ENCODE peak calls at places on chromosomes 3 and 15, in four cellular contexts. L is mesenchymal stem cell, H is H9, R is H1. Z is an unnamed sample.

GRCh38 chr3:73449774-73450173 is 175.0 kb downstream of the PDZRN3 start:
- DNase-seq in L (no peak), R (no peak), H (no peak), Z (no peak)

GRCh38 chr3:173799073-173799830 is 401.7 kb downstream of the NLGN1 start:
- DNase-seq in R (no peak), L (no peak), H (no peak), Z (no peak)

GRCh38 chr15:67076147-67076843 is 10.9 kb downstream of the SMAD3 start:
- DNase-seq in H (no peak), R (no peak), L (peak), Z (no peak)

GRCh38 chr3:51947215-51947900 is 5.2 kb downstream of the PARP3 start:
- DNase-seq in L (no peak), H (no peak), R (no peak), Z (no peak)

GRCh38 chr3:109939817-109940216 is 602.5 kb upstream of the DPPA4 start:
- DNase-seq in R (no peak), H (no peak), L (no peak), Z (no peak)

GRCh38 chr3:45689787-45690145 is 570 bp downstream of the SACM1L start:
- DNase-seq in H (no peak), R (no peak), L (no peak), Z (no peak)

GRCh38 chr15:70589221-70589620 is 174.1 kb downstream of the UACA start:
- DNase-seq in R (no peak), L (peak), H (peak), Z (no peak)

GRCh38 chr3:11530153-11530721 is 113.5 kb downstream of the VGLL4 start:
- DNase-seq in R (no peak), H (no peak), L (peak), Z (no peak)

DNA sequence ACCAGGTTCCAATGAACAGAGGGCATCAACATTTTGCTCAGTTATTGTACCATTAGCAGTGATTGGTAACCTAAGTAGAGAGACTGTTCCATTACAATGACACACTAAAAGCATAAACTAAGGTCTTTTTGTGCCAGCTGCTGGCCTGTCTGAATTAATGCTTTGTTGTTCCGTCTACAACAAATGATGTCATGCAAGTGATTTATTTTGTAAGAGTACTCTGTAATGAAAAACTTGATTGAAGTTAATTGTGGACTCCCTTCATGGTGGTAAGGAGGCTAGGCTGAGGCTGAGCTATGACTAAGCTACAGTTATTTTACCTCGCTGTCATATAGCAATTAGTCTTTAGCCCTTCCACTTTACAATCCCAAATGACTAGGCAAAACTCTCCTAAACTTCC is 23.2 kb downstream of the RCN2 start:
- DNase-seq in R (no peak), L (peak), H (no peak), Z (no peak)
- H2BK12ac ChIP-seq in R (no peak), L (no peak), H (no peak), Z (no peak)

DNA sequence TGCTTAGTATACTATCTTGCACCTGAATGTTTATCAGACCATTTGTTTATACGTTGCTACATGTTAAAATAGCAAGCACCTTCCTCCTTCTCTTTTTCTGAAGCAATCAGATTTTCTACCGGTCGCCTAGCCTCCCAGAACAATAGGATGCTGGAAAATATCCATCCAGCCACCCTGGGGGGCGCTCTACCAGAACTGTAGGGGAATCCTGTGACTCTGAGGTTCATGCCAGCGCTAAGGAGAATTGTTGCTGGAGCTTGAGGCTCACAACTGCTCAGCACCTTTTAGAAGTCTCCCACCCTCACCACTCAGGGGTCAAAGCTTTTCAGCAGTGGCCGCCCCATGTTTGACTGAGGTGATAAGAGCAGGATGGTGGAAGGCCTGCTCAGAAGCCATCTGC is 27.5 kb downstream of the SQOR start:
- DNase-seq in H (peak), R (no peak), L (no peak), Z (no peak)
- H2BK15ac ChIP-seq in H (no peak), R (no peak), L (no peak), Z (no peak)

GRCh38 chr15:33700695-33701303 is 267.5 kb upstream of the CHRM5 start:
- DNase-seq in L (peak), R (peak), H (peak), Z (peak)
- H2AFZ ChIP-seq in L (no peak), R (peak), H (no peak), Z (peak)

DNA sequence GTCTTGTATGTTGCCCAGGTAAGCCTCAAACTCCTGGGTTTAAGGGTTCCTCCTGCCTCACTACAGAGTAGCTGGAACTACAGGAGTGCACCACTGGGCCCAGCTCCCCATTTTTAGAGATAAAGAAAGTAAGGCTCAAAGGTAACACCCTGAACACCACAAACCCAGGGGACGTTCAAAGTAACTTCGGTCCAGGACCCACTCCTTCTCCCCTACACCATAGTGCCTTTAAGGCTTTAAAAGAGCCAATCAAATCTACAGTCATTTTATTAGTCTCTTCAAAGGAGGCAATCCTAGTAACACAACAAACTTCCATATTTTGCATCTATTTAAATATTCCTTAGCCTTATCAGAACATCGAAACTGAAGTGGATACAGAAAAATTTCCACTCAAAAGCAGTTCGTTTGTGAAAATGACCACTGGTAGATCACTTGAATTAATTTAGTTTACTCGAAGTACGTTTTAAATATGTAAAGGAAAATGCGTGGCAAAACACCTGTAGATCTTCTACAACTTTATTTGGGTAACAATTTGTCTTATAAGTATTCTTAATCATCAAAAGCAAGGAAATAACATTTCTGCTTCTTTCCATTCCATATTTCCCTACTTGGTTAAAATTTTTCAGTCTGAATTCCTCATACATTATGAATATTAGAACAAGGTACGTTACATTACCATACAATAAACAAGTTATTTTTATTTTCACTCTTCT is 1.8 kb downstream of the STAG1 start:
- DNase-seq in L (peak), H (no peak), R (no peak), Z (no peak)
- H2BK12ac ChIP-seq in L (no peak), H (no peak), R (no peak), Z (no peak)

GRCh38 chr15:77496710-77497107 is 76.0 kb downstream of the HMG20A start:
- DNase-seq in R (peak), H (peak), L (peak), Z (peak)
- H2BK15ac ChIP-seq in R (peak), H (no peak), L (no peak), Z (peak)